ENCODE peak calls at places on chromosomes 1 and 21, in six cellular contexts. A, I, Q, F, L and O are unnamed samples. For H3K36me3 and H3K9me3, the result is how much of the 10 kb centered on the place peaks cover.

GRCh38 chr1:30409476-30410152 is 313.8 kb downstream of the MATN1 start:
- DNase-seq in A (no peak), I (peak), Q (no peak), F (no peak), L (no peak), O (no peak)

GRCh38 chr1:181141431-181141910 is 53.0 kb downstream of the IER5 start:
- DNase-seq in A (no peak), I (no peak), Q (no peak), F (peak), L (no peak), O (peak)

GRCh38 chr21:42560517-42561179 is 47.0 kb downstream of the SLC37A1 start:
- DNase-seq in A (peak), I (peak), Q (no peak), F (no peak), L (no peak), O (no peak)

GRCh38 chr1:153880962-153881361 is 41.8 kb downstream of the GATAD2B start:
- DNase-seq in A (peak), I (peak), Q (peak), F (peak), L (peak), O (no peak)

GRCh38 chr1:113057006-113057405 is 16.0 kb upstream of the LRIG2 start:
- DNase-seq in A (no peak), I (no peak), Q (peak), F (no peak), L (no peak), O (no peak)

GRCh38 chr1:222157612-222158011 is 390.3 kb downstream of the HHIPL2 start:
- DNase-seq in A (no peak), I (no peak), Q (no peak), F (no peak), L (no peak), O (no peak)

GRCh38 chr1:46453449-46453848 is 36.2 kb upstream of the DMBX1 start:
- DNase-seq in A (no peak), I (no peak), Q (no peak), F (no peak), L (no peak), O (no peak)

GRCh38 chr1:17700981-17701870 is 53.9 kb upstream of the ACTL8 start:
- DNase-seq in A (no peak), I (no peak), Q (no peak), F (no peak), L (no peak), O (no peak)

GRCh38 chr1:11357291-11357690 is 84.3 kb downstream of the UBIAD1 start:
- DNase-seq in A (no peak), I (no peak), Q (no peak), F (no peak), L (no peak), O (no peak)

GRCh38 chr1:203701606-203702005 is 63.4 kb upstream of the LAX1 start:
- DNase-seq in A (no peak), I (no peak), Q (no peak), F (no peak), L (no peak), O (no peak)

GRCh38 chr1:47679301-47679751 is 241.5 kb downstream of the FOXD2 start:
- DNase-seq in A (peak), I (no peak), Q (no peak), F (peak), L (no peak), O (no peak)

GRCh38 chr1:102776074-102776473 is 332.2 kb downstream of the COL11A1 start:
- DNase-seq in A (no peak), I (no peak), Q (peak), F (no peak), L (no peak), O (no peak)

GRCh38 chr21:41866274-41866809 is 12.8 kb downstream of the PRDM15 start:
- DNase-seq in A (no peak), I (no peak), Q (no peak), F (no peak), L (peak), O (no peak)

GRCh38 chr1:6511461-6512244 is 20.2 kb upstream of the PLEKHG5 start:
- DNase-seq in A (no peak), I (no peak), Q (no peak), F (no peak), L (no peak), O (no peak)

GRCh38 chr1:89632213-89633102 is 462 bp upstream of the LRRC8C start:
- DNase-seq in A (peak), I (peak), Q (peak), F (peak), L (peak), O (peak)

GRCh38 chr1:230186874-230187273 is 119.8 kb downstream of the GALNT2 start:
- DNase-seq in A (no peak), I (no peak), Q (no peak), F (no peak), L (no peak), O (no peak)

GRCh38 chr1:119055568-119055967 is 67.4 kb upstream of the TBX15 start:
- DNase-seq in A (no peak), I (no peak), Q (no peak), F (no peak), L (no peak), O (no peak)

GRCh38 chr1:20472860-20473711 is 12.9 kb downstream of the CAMK2N1 start:
- DNase-seq in A (no peak), I (no peak), Q (peak), F (no peak), L (peak), O (no peak)

GRCh38 chr1:59272507-59272906 is 24.4 kb upstream of the FGGY start:
- DNase-seq in A (peak), I (no peak), Q (no peak), F (no peak), L (no peak), O (peak)

GRCh38 chr1:36889846-36890245 is 144.5 kb downstream of the GRIK3 start:
- DNase-seq in A (no peak), I (no peak), Q (no peak), F (peak), L (no peak), O (no peak)

GRCh38 chr1:12019858-12020509 is 686 bp downstream of the MIIP start:
- DNase-seq in A (no peak), I (no peak), Q (no peak), F (no peak), L (peak), O (peak)

GRCh38 chr1:15948600-15949452 is 27.1 kb downstream of the ZBTB17 start:
- DNase-seq in A (peak), I (no peak), Q (no peak), F (peak), L (no peak), O (peak)

GRCh38 chr1:21216835-21217811 is 40.4 kb upstream of the EIF4G3 start:
- DNase-seq in A (peak), I (peak), Q (peak), F (no peak), L (peak), O (peak)

GRCh38 chr1:230758705-230759354 is 11.6 kb downstream of the CAPN9 start:
- DNase-seq in A (no peak), I (no peak), Q (no peak), F (no peak), L (no peak), O (no peak)

GRCh38 chr21:45630876-45631275 is 12.6 kb upstream of the PCBP3 start:
- DNase-seq in A (no peak), I (no peak), Q (no peak), F (no peak), L (no peak), O (no peak)

GRCh38 chr21:15060776-15061175 is 4.0 kb downstream of the NRIP1 start:
- DNase-seq in A (no peak), I (no peak), Q (no peak), F (no peak), L (no peak), O (no peak)

GRCh38 chr1:153567621-153568366 is 2.1 kb upstream of the S100A2 start:
- DNase-seq in A (no peak), I (no peak), Q (peak), F (no peak), L (no peak), O (peak)

GRCh38 chr1:24556414-24556795 is 518 bp downstream of the NCMAP start:
- DNase-seq in A (no peak), I (peak), Q (no peak), F (no peak), L (no peak), O (no peak)

GRCh38 chr21:37389456-37389855 is 22.9 kb downstream of the DYRK1A start:
- DNase-seq in A (no peak), I (no peak), Q (no peak), F (no peak), L (no peak), O (no peak)

GRCh38 chr1:226649780-226650179 is 89.3 kb downstream of the ITPKB start:
- DNase-seq in A (peak), I (no peak), Q (no peak), F (no peak), L (no peak), O (peak)

GRCh38 chr1:183598386-183598785 is 8.1 kb upstream of the NCF2 start:
- DNase-seq in A (no peak), I (no peak), Q (no peak), F (no peak), L (no peak), O (peak)

GRCh38 chr1:112508242-112509004 is at the start of gene WNT2B:
- DNase-seq in A (no peak), I (no peak), Q (peak), F (no peak), L (peak), O (peak)

GRCh38 chr1:14937288-14937949 is 216.1 kb upstream of the TMEM51 start:
- DNase-seq in A (no peak), I (no peak), Q (no peak), F (no peak), L (no peak), O (no peak)

GRCh38 chr1:94316836-94317789 is 79.7 kb upstream of the ARHGAP29 start:
- DNase-seq in A (no peak), I (no peak), Q (no peak), F (no peak), L (no peak), O (peak)

GRCh38 chr1:64133036-64133435 is 70.4 kb upstream of the UBE2U start:
- DNase-seq in A (no peak), I (no peak), Q (no peak), F (no peak), L (no peak), O (peak)

GRCh38 chr1:94522304-94522703 is 19.3 kb downstream of the F3 start:
- DNase-seq in A (no peak), I (no peak), Q (peak), F (no peak), L (peak), O (no peak)

GRCh38 chr1:107019166-107019565 is 37.3 kb upstream of the PRMT6 start:
- DNase-seq in A (no peak), I (no peak), Q (no peak), F (no peak), L (no peak), O (no peak)

GRCh38 chr1:182680901-182681300 is 3.5 kb downstream of the RGS8 start:
- DNase-seq in A (no peak), I (no peak), Q (no peak), F (no peak), L (peak), O (peak)

GRCh38 chr1:228463009-228463558 is 24.1 kb upstream of the RNF187 start:
- DNase-seq in A (no peak), I (no peak), Q (no peak), F (no peak), L (no peak), O (no peak)

GRCh38 chr1:228459091-228459993 is 27.8 kb upstream of the RNF187 start:
- DNase-seq in A (peak), I (no peak), Q (peak), F (peak), L (peak), O (peak)

GRCh38 chr1:228462560-228462959 is 24.6 kb upstream of the RNF187 start:
- DNase-seq in A (no peak), I (no peak), Q (no peak), F (no peak), L (no peak), O (no peak)

GRCh38 chr1:228463559-228464455 is 23.4 kb upstream of the RNF187 start:
- DNase-seq in A (no peak), I (no peak), Q (peak), F (no peak), L (peak), O (peak)

GRCh38 chr1:228460830-228461229 is 26.4 kb upstream of the RNF187 start:
- DNase-seq in A (no peak), I (no peak), Q (no peak), F (no peak), L (no peak), O (no peak)
- H3K36me3 ChIP-seq in A (under half), I (under half), Q (under half), F (under half), L (under half), O (under half)

GRCh38 chr1:166166701-166167394 is at the start of gene FAM78B:
- DNase-seq in A (peak), I (peak), Q (peak), F (peak), L (peak), O (peak)

GRCh38 chr1:166166400-166166699 is 451 bp downstream of the FAM78B start:
- DNase-seq in A (no peak), I (no peak), Q (peak), F (no peak), L (no peak), O (no peak)

GRCh38 chr1:166164646-166164994 is 2.2 kb downstream of the FAM78B start:
- DNase-seq in A (no peak), I (no peak), Q (no peak), F (no peak), L (no peak), O (no peak)

GRCh38 chr1:166165661-166166399 is 971 bp downstream of the FAM78B start:
- DNase-seq in A (peak), I (peak), Q (peak), F (no peak), L (peak), O (no peak)

GRCh38 chr1:166164995-166165660 is 1.7 kb downstream of the FAM78B start:
- DNase-seq in A (peak), I (no peak), Q (peak), F (peak), L (peak), O (peak)
- H3K4me3 ChIP-seq in A (peak), I (peak), Q (peak), F (peak), L (peak), O (peak)

GRCh38 chr1:53148123-53148522 is 5.7 kb upstream of the SLC1A7 start:
- DNase-seq in A (no peak), I (no peak), Q (no peak), F (no peak), L (no peak), O (no peak)
- H3K9me3 ChIP-seq in A (under half), I (under half), Q (under half), F (under half), L (under half), O (under half)

GRCh38 chr1:235108185-235108593 is 20.4 kb downstream of the TOMM20 start:
- DNase-seq in A (no peak), I (no peak), Q (no peak), F (peak), L (no peak), O (no peak)

GRCh38 chr1:235108876-235109275 is 19.8 kb downstream of the TOMM20 start:
- DNase-seq in A (no peak), I (no peak), Q (no peak), F (peak), L (no peak), O (no peak)

GRCh38 chr1:235113183-235113917 is 15.3 kb downstream of the TOMM20 start:
- DNase-seq in A (no peak), I (no peak), Q (no peak), F (peak), L (no peak), O (no peak)

GRCh38 chr1:235112297-235113182 is 16.1 kb downstream of the TOMM20 start:
- DNase-seq in A (no peak), I (no peak), Q (no peak), F (peak), L (no peak), O (no peak)

DNA sequence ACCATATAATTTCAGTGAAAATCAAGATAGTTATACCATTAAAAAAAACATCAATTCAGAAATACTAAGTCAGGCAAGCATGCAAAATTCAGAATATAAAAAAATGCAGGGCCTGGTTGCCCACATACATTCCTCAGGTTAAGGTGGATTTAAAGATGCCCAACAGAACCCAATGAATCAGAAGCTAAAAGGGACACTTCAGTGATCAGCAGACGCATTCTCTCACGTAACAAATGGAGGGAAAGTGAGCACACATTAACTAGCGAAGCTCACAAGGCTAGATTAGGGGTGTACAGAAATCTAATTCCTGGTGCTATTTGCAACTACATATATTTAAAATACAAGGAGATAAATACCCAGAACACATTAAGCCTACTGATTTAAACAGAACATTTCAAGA is 17.5 kb downstream of the TOMM20 start:
- DNase-seq in A (no peak), I (no peak), Q (no peak), F (no peak), L (no peak), O (no peak)
- H3K36me3 ChIP-seq in A (half or more), I (under half), Q (under half), F (half or more), L (under half), O (half or more)

GRCh38 chr1:10178602-10179407 is 31.6 kb upstream of the KIF1B start:
- DNase-seq in A (no peak), I (no peak), Q (peak), F (no peak), L (no peak), O (no peak)
- H3K4me3 ChIP-seq in A (no peak), I (no peak), Q (peak), F (no peak), L (no peak), O (no peak)

GRCh38 chr1:163094182-163094581 is 25.0 kb downstream of the RGS4 start:
- DNase-seq in A (no peak), I (no peak), Q (no peak), F (no peak), L (no peak), O (no peak)
- H3K9me3 ChIP-seq in A (under half), I (under half), Q (under half), F (under half), L (under half), O (under half)

DNA sequence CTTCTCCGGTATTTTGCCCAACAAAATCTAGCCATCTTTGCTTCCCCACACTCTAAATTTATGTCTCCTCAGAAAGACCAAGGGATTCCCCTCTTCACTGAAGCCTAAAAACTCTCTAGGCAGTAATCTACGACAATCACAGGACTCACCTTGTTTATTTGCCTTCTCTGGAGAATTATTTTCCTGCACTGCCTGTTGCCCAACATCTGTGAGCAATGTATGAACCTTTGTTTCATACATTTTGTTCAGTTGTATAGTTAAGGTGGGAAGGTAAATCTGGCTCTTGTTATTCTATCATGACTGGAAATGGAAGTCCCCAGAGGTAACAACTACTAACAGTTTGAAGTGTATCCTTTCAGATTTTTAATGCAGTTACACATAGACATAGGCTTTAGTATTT is 2.2 kb downstream of the COPA start:
- DNase-seq in A (no peak), I (no peak), Q (no peak), F (no peak), L (no peak), O (no peak)
- H3K36me3 ChIP-seq in A (under half), I (under half), Q (under half), F (under half), L (under half), O (half or more)

GRCh38 chr1:53712276-53712675 is 26.7 kb downstream of the GLIS1 start:
- DNase-seq in A (no peak), I (no peak), Q (no peak), F (no peak), L (no peak), O (no peak)
- H3K4me3 ChIP-seq in A (no peak), I (no peak), Q (no peak), F (no peak), L (no peak), O (no peak)

GRCh38 chr1:56064705-56065104 is 514.7 kb downstream of the PLPP3 start:
- DNase-seq in A (no peak), I (no peak), Q (no peak), F (no peak), L (no peak), O (no peak)
- H3K9me3 ChIP-seq in A (under half), I (under half), Q (under half), F (under half), L (under half), O (under half)